ENCODE peak calls at places on chromosomes 2 and 18, in ten cellular contexts. Y is transverse colon, E is sigmoid colon, Q is upper lobe of left lung, F is breast epithelium, A is HCT116, T is H1, C is endothelial cell of umbilical vein, S is prostate gland, V is stomach. K is an unnamed sample.
A peak's percentile ranks its signal among the peaks of the same experiment; 100 is the strongest.

GRCh38 chr2:58182527-58182926 is 58.6 kb downstream of the FANCL start:
- DNase-seq in Y (no peak), E (no peak), Q (no peak), F (no peak), A (no peak), T (no peak), C (no peak), S (no peak), V (no peak), K (no peak)

GRCh38 chr2:67374481-67374880 is 22.7 kb upstream of the ETAA1 start:
- DNase-seq in Y (no peak), E (no peak), Q (no peak), F (no peak), A (no peak), T (no peak), C (peak; percentile 46), S (no peak), V (no peak), K (no peak)

GRCh38 chr2:29749041-29749440 is 172.3 kb downstream of the ALK start:
- DNase-seq in Y (no peak), E (no peak), Q (no peak), F (no peak), A (peak; percentile 90), T (no peak), C (no peak), S (no peak), V (no peak), K (no peak)

GRCh38 chr2:88903744-88904353 is 212.4 kb downstream of the RPIA start:
- DNase-seq in Y (no peak), E (no peak), Q (no peak), F (no peak), A (peak; percentile 31), T (no peak), C (peak; percentile 32), S (no peak), V (no peak), K (no peak)

GRCh38 chr18:48777737-48778111 is 173.0 kb downstream of the SMAD7 start:
- DNase-seq in Y (no peak), E (no peak), Q (no peak), F (no peak), A (no peak), T (no peak), C (no peak), S (no peak), V (no peak), K (no peak)

GRCh38 chr18:32920796-32921787 is 148.3 kb upstream of the KLHL14 start:
- DNase-seq in Y (no peak), E (no peak), Q (no peak), F (no peak), A (no peak), T (no peak), C (peak; percentile 89), S (no peak), V (no peak), K (no peak)

GRCh38 chr2:234992624-234993349 is 41.0 kb downstream of the SH3BP4 start:
- DNase-seq in Y (no peak), E (no peak), Q (no peak), F (no peak), A (no peak), T (no peak), C (no peak), S (no peak), V (no peak), K (no peak)

GRCh38 chr2:26513261-26513660 is 35.3 kb upstream of the OTOF start:
- DNase-seq in Y (no peak), E (no peak), Q (peak; percentile 56), F (no peak), A (no peak), T (no peak), C (no peak), S (no peak), V (no peak), K (no peak)

GRCh38 chr2:205002390-205002789 is 457.1 kb downstream of the PARD3B start:
- DNase-seq in Y (no peak), E (no peak), Q (no peak), F (no peak), A (no peak), T (no peak), C (no peak), S (no peak), V (no peak), K (no peak)

GRCh38 chr18:23627964-23628363 is 34.7 kb downstream of the ANKRD29 start:
- DNase-seq in Y (no peak), E (no peak), Q (no peak), F (no peak), A (no peak), T (no peak), C (no peak), S (no peak), V (no peak), K (no peak)

GRCh38 chr2:98607741-98608117 is 583 bp downstream of the COA5 start:
- DNase-seq in Y (no peak), E (no peak), Q (no peak), F (no peak), A (no peak), T (no peak), C (no peak), S (no peak), V (no peak), K (no peak)

GRCh38 chr2:35973132-35973736 is 382.3 kb upstream of the CRIM1 start:
- DNase-seq in Y (no peak), E (no peak), Q (no peak), F (no peak), A (no peak), T (no peak), C (peak; percentile 78), S (no peak), V (no peak), K (no peak)

DNA sequence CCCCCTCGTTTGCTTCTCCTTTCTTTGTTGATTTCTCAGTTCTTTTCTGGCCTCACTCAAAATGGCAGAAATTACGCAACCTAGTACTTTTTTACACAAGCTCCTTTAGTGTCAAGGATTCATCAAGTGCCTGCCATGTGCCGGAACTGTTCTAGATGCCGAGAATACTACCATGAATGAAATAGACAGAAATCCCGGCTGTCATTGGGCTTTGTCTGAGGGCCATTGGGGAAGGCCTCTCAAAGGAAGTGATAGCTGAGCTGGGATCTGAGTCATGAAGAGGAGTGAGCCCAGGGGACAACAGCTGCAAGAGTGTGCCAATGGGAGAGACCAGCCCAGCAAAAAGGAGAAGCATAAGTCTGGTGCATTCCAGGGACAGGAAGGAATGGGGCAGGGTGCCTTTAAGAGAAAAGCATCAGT is 34.3 kb upstream of the PPP1CB start:
- DNase-seq in Y (peak; percentile 33), E (peak; percentile 77), Q (no peak), F (peak; percentile 46), A (peak; percentile 67), T (no peak), C (peak; percentile 49), S (no peak), V (no peak), K (no peak)
- TF ChIP-seq POLR2AphosphoS5 in Y (peak; percentile 8), E (no peak), Q (peak; percentile 94), F (peak; percentile 12), A (peak; percentile 38), T (no peak), C (peak; percentile 37), S (no peak), V (peak; percentile 25), K (no peak)

GRCh38 chr2:47815764-47816163 is 32.8 kb downstream of the MSH6 start:
- DNase-seq in Y (no peak), E (no peak), Q (no peak), F (no peak), A (no peak), T (no peak), C (no peak), S (no peak), V (no peak), K (no peak)
- TF ChIP-seq POLR2A in Y (no peak), E (no peak), Q (no peak), F (no peak), A (no peak), T (no peak), C (no peak), S (no peak), V (no peak), K (no peak)

GRCh38 chr2:215461836-215462532 is 26.1 kb upstream of the FN1 start:
- DNase-seq in Y (no peak), E (no peak), Q (no peak), F (no peak), A (no peak), T (no peak), C (peak; percentile 57), S (no peak), V (no peak), K (no peak)

GRCh38 chr2:215466097-215466909 is 30.4 kb upstream of the FN1 start:
- DNase-seq in Y (no peak), E (no peak), Q (no peak), F (no peak), A (no peak), T (no peak), C (no peak), S (no peak), V (no peak), K (no peak)

GRCh38 chr2:215465246-215465645 is 29.4 kb upstream of the FN1 start:
- DNase-seq in Y (no peak), E (no peak), Q (no peak), F (no peak), A (no peak), T (no peak), C (peak; percentile 63), S (no peak), V (no peak), K (no peak)

DNA sequence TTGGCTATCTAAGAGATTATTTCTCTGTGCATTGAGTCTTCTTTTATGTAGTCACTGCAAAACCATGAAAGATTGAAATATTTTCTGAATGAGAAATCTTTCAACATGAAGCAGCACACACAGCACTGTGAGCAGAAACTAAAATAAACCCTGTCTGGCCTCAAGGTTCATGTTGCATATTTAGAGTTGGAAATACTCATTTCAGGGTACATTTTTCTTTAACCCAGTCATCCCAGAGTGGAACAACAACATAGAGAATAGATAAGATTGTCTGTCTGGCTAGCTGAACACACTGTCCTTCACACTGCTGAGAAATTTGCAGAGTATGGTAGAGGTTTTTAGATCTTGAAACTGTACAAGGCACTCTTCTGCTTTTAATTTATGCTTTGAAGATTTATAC is 24.8 kb upstream of the FN1 start:
- DNase-seq in Y (no peak), E (no peak), Q (no peak), F (no peak), A (no peak), T (no peak), C (peak; percentile 72), S (no peak), V (no peak), K (no peak)
- TF ChIP-seq POLR2AphosphoS5 in Y (no peak), E (no peak), Q (no peak), F (no peak), A (no peak), T (no peak), C (peak; percentile 77), S (no peak), V (no peak), K (no peak)

DNA sequence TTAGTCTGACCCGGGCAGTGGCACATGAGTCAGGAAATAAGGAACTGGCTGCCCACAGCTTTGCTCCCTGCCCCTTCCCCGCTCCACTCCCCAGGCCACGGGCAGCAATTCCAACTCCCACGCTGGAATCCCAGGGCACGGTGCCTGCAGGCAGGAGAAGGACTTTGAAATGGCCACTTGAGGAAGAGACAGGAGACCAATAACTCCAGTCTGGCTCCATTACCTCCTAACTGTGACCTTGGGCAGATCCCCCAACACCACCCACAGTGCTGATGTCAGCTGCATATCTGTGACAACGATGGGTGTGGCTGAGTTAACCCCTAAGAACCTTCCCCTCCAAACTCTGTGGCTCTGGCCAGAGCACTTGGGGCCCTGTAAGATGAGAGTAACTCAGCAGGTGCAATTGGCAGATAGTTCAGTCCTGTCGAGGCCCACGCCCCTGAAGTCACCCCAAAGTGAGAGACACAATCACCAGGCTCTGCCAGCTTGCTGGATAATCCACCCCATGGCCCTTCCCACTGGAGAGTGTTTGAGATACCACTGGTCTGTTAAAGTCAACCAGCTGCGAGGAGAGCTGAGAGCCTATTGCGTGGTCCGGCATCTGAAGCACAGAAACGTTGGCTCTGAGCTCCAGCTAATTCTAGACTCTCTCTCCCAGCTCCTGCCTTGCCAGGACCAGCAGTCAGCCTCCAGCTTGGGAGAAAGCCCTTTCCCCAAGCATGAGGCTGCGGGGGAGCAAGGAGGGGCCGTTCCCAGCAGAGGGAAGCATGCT is 175.2 kb downstream of the TNS1 start:
- DNase-seq in Y (no peak), E (no peak), Q (peak; percentile 57), F (no peak), A (no peak), T (no peak), C (peak; percentile 36), S (no peak), V (no peak), K (no peak)
- TF ChIP-seq POLR2A in Y (no peak), E (no peak), Q (no peak), F (no peak), A (no peak), T (no peak), C (no peak), S (no peak), V (no peak), K (no peak)

K was measured in GM12891.